ENCODE peak calls at places on chromosome 4, in five cellular contexts. One of them, this sample, is unnamed.

GRCh38 chr4:1305261-1305711 is 15.6 kb downstream of the MAEA start:
- DNase-seq in neuronal stem cell: no peak
- DNase-seq in IMR-90: no peak
- DNase-seq in mesenchymal stem cell: no peak
- DNase-seq in H9: no peak
- DNase-seq in this sample: peak

GRCh38 chr4:38601244-38601915 is 62.6 kb upstream of the KLF3 start:
- DNase-seq in neuronal stem cell: no peak
- DNase-seq in IMR-90: peak
- DNase-seq in mesenchymal stem cell: peak
- DNase-seq in H9: no peak
- DNase-seq in this sample: no peak

GRCh38 chr4:136985683-136986082 is 546.6 kb downstream of the PCDH18 start:
- DNase-seq in neuronal stem cell: no peak
- DNase-seq in IMR-90: no peak
- DNase-seq in mesenchymal stem cell: no peak
- DNase-seq in H9: no peak
- DNase-seq in this sample: peak

GRCh38 chr4:158810487-158811215 is 41.8 kb downstream of the FNIP2 start:
- DNase-seq in neuronal stem cell: no peak
- DNase-seq in IMR-90: peak
- DNase-seq in mesenchymal stem cell: peak
- DNase-seq in H9: no peak
- DNase-seq in this sample: peak

GRCh38 chr4:151039733-151040132 is 24.6 kb upstream of the LRBA start:
- DNase-seq in neuronal stem cell: no peak
- DNase-seq in IMR-90: no peak
- DNase-seq in mesenchymal stem cell: no peak
- DNase-seq in H9: no peak
- DNase-seq in this sample: peak

GRCh38 chr4:20272411-20272872 is 20.7 kb downstream of the SLIT2 start:
- DNase-seq in neuronal stem cell: no peak
- DNase-seq in IMR-90: peak
- DNase-seq in mesenchymal stem cell: peak
- DNase-seq in H9: no peak
- DNase-seq in this sample: no peak

GRCh38 chr4:88320780-88321373 is 36.5 kb upstream of the PPM1K start:
- DNase-seq in neuronal stem cell: no peak
- DNase-seq in IMR-90: no peak
- DNase-seq in mesenchymal stem cell: peak
- DNase-seq in H9: peak
- DNase-seq in this sample: peak

GRCh38 chr4:41110050-41110449 is 104.3 kb downstream of the APBB2 start:
- DNase-seq in neuronal stem cell: no peak
- DNase-seq in IMR-90: no peak
- DNase-seq in mesenchymal stem cell: no peak
- DNase-seq in H9: no peak
- DNase-seq in this sample: no peak

GRCh38 chr4:1748465-1748995 is 27.2 kb downstream of the TACC3 start:
- DNase-seq in neuronal stem cell: peak
- DNase-seq in IMR-90: peak
- DNase-seq in mesenchymal stem cell: peak
- DNase-seq in H9: peak
- DNase-seq in this sample: peak

GRCh38 chr4:141028024-141028529 is 105.2 kb downstream of the RNF150 start:
- DNase-seq in neuronal stem cell: no peak
- DNase-seq in IMR-90: peak
- DNase-seq in mesenchymal stem cell: peak
- DNase-seq in H9: no peak
- DNase-seq in this sample: no peak

GRCh38 chr4:34043131-34043530 is 2201.2 kb downstream of the ARAP2 start:
- DNase-seq in neuronal stem cell: no peak
- DNase-seq in IMR-90: no peak
- DNase-seq in mesenchymal stem cell: peak
- DNase-seq in H9: no peak
- DNase-seq in this sample: no peak

GRCh38 chr4:89039735-89040338 is 17.1 kb downstream of the FAM13A start:
- DNase-seq in neuronal stem cell: no peak
- DNase-seq in IMR-90: peak
- DNase-seq in mesenchymal stem cell: peak
- DNase-seq in H9: no peak
- DNase-seq in this sample: no peak

GRCh38 chr4:138977525-138977924 is 38.1 kb upstream of the NOCT start:
- DNase-seq in neuronal stem cell: no peak
- DNase-seq in IMR-90: no peak
- DNase-seq in mesenchymal stem cell: no peak
- DNase-seq in H9: peak
- DNase-seq in this sample: no peak
- H2AK5ac ChIP-seq in neuronal stem cell: no peak
- H2AK5ac ChIP-seq in IMR-90: no peak
- H2AK5ac ChIP-seq in mesenchymal stem cell: no peak
- H2AK5ac ChIP-seq in H9: no peak
- H2AK5ac ChIP-seq in this sample: no peak

DNA sequence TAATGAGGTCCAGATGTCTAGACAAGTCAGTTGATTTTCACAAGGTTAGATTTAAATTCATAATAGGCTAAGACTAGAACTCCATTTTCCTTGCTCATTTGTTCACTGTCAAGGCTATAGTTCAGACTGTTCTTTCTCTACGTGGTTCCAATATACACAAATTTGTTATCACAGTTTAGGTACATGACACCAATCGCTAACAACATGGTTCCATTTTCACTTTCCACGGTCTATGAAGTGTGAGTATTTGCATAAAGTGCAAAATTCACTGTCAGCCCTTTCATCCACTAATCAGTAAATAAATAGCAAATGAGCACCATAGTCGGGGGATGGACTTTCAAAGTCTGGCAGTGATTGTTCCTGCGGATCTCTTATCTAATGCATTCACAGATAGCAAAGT is 315.7 kb upstream of the SPOCK3 start:
- DNase-seq in neuronal stem cell: no peak
- DNase-seq in IMR-90: no peak
- DNase-seq in mesenchymal stem cell: no peak
- DNase-seq in H9: no peak
- DNase-seq in this sample: no peak
- H2AK5ac ChIP-seq in neuronal stem cell: no peak
- H2AK5ac ChIP-seq in IMR-90: no peak
- H2AK5ac ChIP-seq in mesenchymal stem cell: no peak
- H2AK5ac ChIP-seq in H9: no peak
- H2AK5ac ChIP-seq in this sample: no peak

GRCh38 chr4:139144161-139144859 is 32.7 kb downstream of the ELF2 start:
- DNase-seq in neuronal stem cell: no peak
- DNase-seq in IMR-90: peak
- DNase-seq in mesenchymal stem cell: peak
- DNase-seq in H9: peak
- DNase-seq in this sample: no peak
- H2AK5ac ChIP-seq in neuronal stem cell: no peak
- H2AK5ac ChIP-seq in IMR-90: no peak
- H2AK5ac ChIP-seq in mesenchymal stem cell: no peak
- H2AK5ac ChIP-seq in H9: no peak
- H2AK5ac ChIP-seq in this sample: no peak

GRCh38 chr4:6640292-6641163 is at the start of gene MRFAP1:
- DNase-seq in neuronal stem cell: peak
- DNase-seq in IMR-90: peak
- DNase-seq in mesenchymal stem cell: peak
- DNase-seq in H9: peak
- DNase-seq in this sample: peak
- H2AK5ac ChIP-seq in neuronal stem cell: peak
- H2AK5ac ChIP-seq in IMR-90: peak
- H2AK5ac ChIP-seq in mesenchymal stem cell: no peak
- H2AK5ac ChIP-seq in H9: no peak
- H2AK5ac ChIP-seq in this sample: peak

DNA sequence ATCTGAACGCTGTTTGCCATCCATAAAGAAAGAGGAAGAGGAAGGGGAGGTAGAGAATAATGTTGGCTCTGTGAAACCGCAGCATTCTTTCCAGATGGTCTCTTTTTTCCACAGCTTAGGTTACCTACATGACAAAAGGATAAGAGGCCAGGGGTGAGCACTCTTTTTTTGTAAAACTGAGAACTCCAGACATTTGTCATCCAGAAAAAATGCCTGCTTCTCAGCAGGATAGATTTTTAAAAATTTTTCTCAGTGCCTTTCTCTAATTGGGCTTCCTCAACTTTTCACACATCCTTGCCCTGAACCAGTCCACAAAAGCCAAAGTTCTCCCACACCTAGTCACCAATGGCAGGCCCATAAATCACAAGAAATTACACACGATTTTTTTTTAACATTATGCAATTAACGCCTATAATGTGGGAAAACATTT is 158.1 kb upstream of the TENM3 start:
- DNase-seq in neuronal stem cell: no peak
- DNase-seq in IMR-90: no peak
- DNase-seq in mesenchymal stem cell: no peak
- DNase-seq in H9: no peak
- DNase-seq in this sample: peak
- H2AK5ac ChIP-seq in neuronal stem cell: no peak
- H2AK5ac ChIP-seq in IMR-90: no peak
- H2AK5ac ChIP-seq in mesenchymal stem cell: no peak
- H2AK5ac ChIP-seq in H9: no peak
- H2AK5ac ChIP-seq in this sample: no peak